ENCODE peak calls at places on chromosomes 1 and 21, in five cellular contexts. K is kidney epithelial cell; O is stimulated activated CD8-positive, alpha-beta memory T cell treated with anti-CD3 and anti-CD28 coated beads, Interleukin-15, amount 100 ng/mL, for 1 hour; H is NCI-H1417; J is left cardiac atrium. L is an unnamed sample.
A peak's percentile ranks its signal among the peaks of the same experiment; 100 is the strongest.

GRCh38 chr1:217407426-217407825 is 223.5 kb downstream of the GPATCH2 start:
- DNase-seq in K (no peak), O (no peak), H (no peak), J (no peak), L (no peak)

GRCh38 chr1:211198880-211199279 is 60.3 kb upstream of the RCOR3 start:
- DNase-seq in K (no peak), O (no peak), H (no peak), J (no peak), L (no peak)

GRCh38 chr1:154741747-154742495 is 128.2 kb downstream of the KCNN3 start:
- DNase-seq in K (no peak), O (no peak), H (no peak), J (no peak), L (no peak)

GRCh38 chr1:67137307-67137753 is 2.6 kb upstream of the C1orf141 start:
- DNase-seq in K (no peak), O (no peak), H (no peak), J (no peak), L (no peak)

GRCh38 chr1:147177611-147178370 is 5.5 kb upstream of the PRKAB2 start:
- DNase-seq in K (no peak), O (no peak), H (no peak), J (peak; percentile 28), L (no peak)

GRCh38 chr21:45475004-45475685 is 67.1 kb downstream of the SLC19A1 start:
- DNase-seq in K (no peak), O (no peak), H (no peak), J (no peak), L (no peak)

GRCh38 chr1:43452789-43453441 is 816 bp downstream of the HYI start:
- DNase-seq in K (no peak), O (no peak), H (peak; percentile 87), J (no peak), L (no peak)

GRCh38 chr21:35422011-35422410 is 372.9 kb upstream of the RUNX1 start:
- DNase-seq in K (no peak), O (no peak), H (no peak), J (no peak), L (no peak)

GRCh38 chr21:45084121-45084520 is 9.7 kb downstream of the ADARB1 start:
- DNase-seq in K (no peak), O (no peak), H (no peak), J (no peak), L (no peak)

GRCh38 chr1:183355797-183356196 is 62.4 kb downstream of the NMNAT2 start:
- DNase-seq in K (no peak), O (no peak), H (no peak), J (no peak), L (no peak)

GRCh38 chr1:175646439-175647209 is 96.8 kb downstream of the TNR start:
- DNase-seq in K (no peak), O (no peak), H (no peak), J (no peak), L (no peak)

GRCh38 chr1:164949758-164950452 is 390.9 kb downstream of the PBX1 start:
- DNase-seq in K (no peak), O (no peak), H (no peak), J (no peak), L (no peak)

GRCh38 chr21:29725025-29725736 is 214.6 kb downstream of the GRIK1 start:
- DNase-seq in K (no peak), O (no peak), H (peak; percentile 66), J (no peak), L (peak; percentile 96)

GRCh38 chr1:27940297-27940696 is 5.5 kb downstream of the SMPDL3B start:
- DNase-seq in K (no peak), O (peak; percentile 65), H (peak; percentile 6), J (no peak), L (no peak)

GRCh38 chr1:8347635-8348034 is 29.7 kb downstream of the SLC45A1 start:
- DNase-seq in K (no peak), O (no peak), H (peak; percentile 68), J (no peak), L (no peak)

GRCh38 chr1:89590341-89591080 is 42.4 kb upstream of the LRRC8C start:
- DNase-seq in K (no peak), O (no peak), H (no peak), J (no peak), L (no peak)

GRCh38 chr1:216688127-216688657 is 35.0 kb downstream of the ESRRG start:
- DNase-seq in K (no peak), O (no peak), H (no peak), J (no peak), L (no peak)

GRCh38 chr1:215992620-215993019 is 425.5 kb downstream of the KCTD3 start:
- DNase-seq in K (no peak), O (no peak), H (peak; percentile 58), J (no peak), L (no peak)

GRCh38 chr1:16981269-16981849 is 939 bp upstream of the MFAP2 start:
- DNase-seq in K (peak; percentile 74), O (no peak), H (no peak), J (no peak), L (no peak)

GRCh38 chr21:36422279-36423098 is 37.3 kb downstream of the CHAF1B start:
- DNase-seq in K (no peak), O (no peak), H (peak; percentile 47), J (peak; percentile 68), L (peak; percentile 21)

GRCh38 chr1:171081220-171081993 is 9.3 kb upstream of the FMO3 start:
- DNase-seq in K (no peak), O (no peak), H (peak; percentile 46), J (no peak), L (no peak)

GRCh38 chr1:67213164-67213563 is 46.9 kb downstream of the IL23R start:
- DNase-seq in K (no peak), O (no peak), H (peak; percentile 10), J (no peak), L (no peak)

GRCh38 chr1:170705981-170706380 is 42.0 kb downstream of the PRRX1 start:
- DNase-seq in K (no peak), O (no peak), H (no peak), J (no peak), L (no peak)

GRCh38 chr1:6198646-6199297 is 623 bp downstream of the RPL22 start:
- DNase-seq in K (no peak), O (no peak), H (peak; percentile 30), J (no peak), L (no peak)

GRCh38 chr1:41673355-41673754 is 188.9 kb upstream of the EDN2 start:
- DNase-seq in K (no peak), O (no peak), H (no peak), J (no peak), L (no peak)

GRCh38 chr1:23556661-23557470 is 2.4 kb downstream of the ID3 start:
- DNase-seq in K (no peak), O (no peak), H (peak; percentile 63), J (no peak), L (no peak)

GRCh38 chr1:20593766-20594165 is 4.9 kb downstream of the CDA start:
- DNase-seq in K (no peak), O (no peak), H (no peak), J (no peak), L (no peak)